ENCODE peak calls at places on chromosomes 11 and 22, in six cellular contexts. E is activated CD4-positive, alpha-beta T cell treated with anti-CD3 and anti-CD28 coated beads, Interleukin-2, amount 10 ng/mL, durations not matched to agents 24 days and 14 days; H is left ventricle myocardium inferior; B is stimulated activated CD4-positive, alpha-beta T cell treated with anti-CD3 and anti-CD28 coated beads, Interleukin-15, amount 100 ng/mL, for 24 hours; L is T-helper 2 cell; V is brain pericyte. X is an unnamed sample.

GRCh38 chr11:72230764-72231365 is 6.3 kb downstream of the INPPL1 start:
- DNase-seq in E (no peak), H (no peak), B (no peak), L (no peak), V (no peak), X (no peak)

GRCh38 chr22:30210235-30210831 is 36.2 kb downstream of the LIF start:
- DNase-seq in E (no peak), H (no peak), B (no peak), L (no peak), V (no peak), X (no peak)

GRCh38 chr22:23563111-23563510 is 17.0 kb downstream of the IGLL1 start:
- DNase-seq in E (no peak), H (no peak), B (no peak), L (no peak), V (no peak), X (no peak)

GRCh38 chr11:58059011-58059358 is 28.2 kb downstream of the OR6Q1 start:
- DNase-seq in E (no peak), H (no peak), B (no peak), L (no peak), V (no peak), X (peak)

GRCh38 chr22:46068908-46069481 is 81.3 kb upstream of the PPARA start:
- DNase-seq in E (no peak), H (peak), B (no peak), L (no peak), V (no peak), X (peak)

GRCh38 chr22:22318723-22319465 is 74.3 kb downstream of the VPREB1 start:
- DNase-seq in E (no peak), H (no peak), B (no peak), L (no peak), V (no peak), X (no peak)

GRCh38 chr22:29727248-29727551 is 7.4 kb downstream of the CABP7 start:
- DNase-seq in E (peak), H (peak), B (peak), L (no peak), V (no peak), X (no peak)

GRCh38 chr11:118193910-118194566 is 17.6 kb upstream of the SCN2B start:
- DNase-seq in E (no peak), H (no peak), B (no peak), L (no peak), V (no peak), X (no peak)

GRCh38 chr11:62603072-62603408 is 1.4 kb upstream of the MTA2 start:
- DNase-seq in E (no peak), H (no peak), B (no peak), L (no peak), V (no peak), X (no peak)

GRCh38 chr11:30016588-30017363 is at the start of gene KCNA4:
- DNase-seq in E (no peak), H (peak), B (peak), L (no peak), V (no peak), X (no peak)

GRCh38 chr11:3840870-3841425 is at the start of gene RHOG:
- DNase-seq in E (peak), H (peak), B (peak), L (peak), V (no peak), X (no peak)

GRCh38 chr11:65801153-65801987 is 14.5 kb downstream of the OVOL1 start:
- DNase-seq in E (no peak), H (no peak), B (no peak), L (no peak), V (no peak), X (no peak)

GRCh38 chr22:23831261-23831660 is 7.5 kb downstream of the DERL3 start:
- DNase-seq in E (no peak), H (no peak), B (no peak), L (no peak), V (no peak), X (no peak)

GRCh38 chr11:105609832-105610781 is at the start of gene GRIA4:
- DNase-seq in E (peak), H (no peak), B (peak), L (no peak), V (peak), X (no peak)

GRCh38 chr11:131371791-131372104 is 1.3 kb downstream of the NTM start:
- DNase-seq in E (no peak), H (no peak), B (no peak), L (no peak), V (no peak), X (no peak)

GRCh38 chr22:17537155-17537554 is 26.1 kb upstream of the SLC25A18 start:
- DNase-seq in E (no peak), H (no peak), B (no peak), L (no peak), V (no peak), X (no peak)

GRCh38 chr11:36711104-36711825 is 113.2 kb upstream of the RAG2 start:
- DNase-seq in E (no peak), H (no peak), B (no peak), L (no peak), V (no peak), X (no peak)

GRCh38 chr11:105468154-105468553 is 141.7 kb upstream of the GRIA4 start:
- DNase-seq in E (no peak), H (no peak), B (no peak), L (no peak), V (no peak), X (no peak)

GRCh38 chr11:2396471-2396870 is 4.1 kb upstream of the TSSC4 start:
- DNase-seq in E (no peak), H (no peak), B (no peak), L (no peak), V (no peak), X (no peak)

GRCh38 chr11:37972691-37973090 is 1374.7 kb upstream of the RAG2 start:
- DNase-seq in E (no peak), H (no peak), B (no peak), L (no peak), V (no peak), X (no peak)

GRCh38 chr11:2732261-2732939 is 32.6 kb upstream of the KCNQ1OT1 start:
- DNase-seq in E (no peak), H (no peak), B (no peak), L (no peak), V (no peak), X (no peak)

GRCh38 chr11:10591741-10592140 is 23.3 kb upstream of the LYVE1 start:
- DNase-seq in E (no peak), H (no peak), B (no peak), L (no peak), V (no peak), X (no peak)

GRCh38 chr11:7522106-7522505 is 8.3 kb downstream of the PPFIBP2 start:
- DNase-seq in E (no peak), H (no peak), B (no peak), L (no peak), V (no peak), X (no peak)

GRCh38 chr11:118621071-118621815 is 13.8 kb downstream of the PHLDB1 start:
- DNase-seq in E (peak), H (peak), B (peak), L (no peak), V (no peak), X (peak)

GRCh38 chr22:45235101-45235777 is 5.5 kb downstream of the KIAA0930 start:
- DNase-seq in E (peak), H (no peak), B (no peak), L (no peak), V (no peak), X (no peak)

GRCh38 chr11:10021563-10021962 is 272.5 kb downstream of the SBF2 start:
- DNase-seq in E (no peak), H (no peak), B (no peak), L (no peak), V (no peak), X (no peak)

GRCh38 chr22:29626497-29627195 is 23.2 kb downstream of the NF2 start:
- DNase-seq in E (no peak), H (no peak), B (no peak), L (no peak), V (no peak), X (no peak)

GRCh38 chr11:62217191-62217748 is 8.8 kb downstream of the SCGB2A1 start:
- DNase-seq in E (no peak), H (no peak), B (no peak), L (no peak), V (no peak), X (no peak)

GRCh38 chr22:42937164-42937854 is 77.6 kb downstream of the PACSIN2 start:
- DNase-seq in E (peak), H (no peak), B (peak), L (no peak), V (no peak), X (peak)